ENCODE peak calls at places on chromosome 16, in four cellular contexts. W, G, F and I are unnamed samples.

GRCh38 chr16:64426131-64426666 is 695.7 kb downstream of the CDH11 start:
- DNase-seq in W (no peak), G (no peak), F (no peak), I (no peak)

GRCh38 chr16:84547539-84548058 is 43.1 kb upstream of the MEAK7 start:
- DNase-seq in W (no peak), G (no peak), F (no peak), I (no peak)

GRCh38 chr16:85557083-85557975 is 55.8 kb upstream of the GSE1 start:
- DNase-seq in W (peak; percentile 43), G (no peak), F (no peak), I (no peak)

GRCh38 chr16:700684-701584 is 4.7 kb downstream of the FBXL16 start:
- DNase-seq in W (no peak), G (no peak), F (no peak), I (no peak)

GRCh38 chr16:86396918-86397317 is 113.4 kb upstream of the FOXF1 start:
- DNase-seq in W (peak; percentile 63), G (no peak), F (no peak), I (no peak)

GRCh38 chr16:529012-529575 is 1.6 kb downstream of the CAPN15 start:
- DNase-seq in W (no peak), G (no peak), F (no peak), I (no peak)

GRCh38 chr16:74749291-74750055 is 25.1 kb downstream of the FA2H start:
- DNase-seq in W (no peak), G (no peak), F (no peak), I (no peak)

GRCh38 chr16:4972938-4973587 is 14.9 kb downstream of the SEC14L5 start:
- DNase-seq in W (no peak), G (no peak), F (no peak), I (no peak)

GRCh38 chr16:67277294-67277998 is 1.9 kb upstream of the PLEKHG4 start:
- DNase-seq in W (peak; percentile 67), G (no peak), F (peak; percentile 53), I (no peak)

GRCh38 chr16:57187508-57187854 is 1.4 kb downstream of the RSPRY1 start:
- DNase-seq in W (no peak), G (no peak), F (no peak), I (no peak)

GRCh38 chr16:2858245-2859025 is 465 bp upstream of the PRSS22 start:
- DNase-seq in W (no peak), G (no peak), F (peak; percentile 84), I (peak; percentile 54)

GRCh38 chr16:86664518-86665318 is 86.4 kb downstream of the FOXL1 start:
- DNase-seq in W (no peak), G (no peak), F (no peak), I (no peak)

GRCh38 chr16:84449156-84450140 is 55.0 kb downstream of the MEAK7 start:
- DNase-seq in W (no peak), G (no peak), F (no peak), I (peak; percentile 83)

GRCh38 chr16:89732142-89732917 is 11.0 kb downstream of the ZNF276 start:
- DNase-seq in W (no peak), G (no peak), F (no peak), I (no peak)
- TF ChIP-seq CTCF in W (no peak), G (no peak), F (no peak), I (no peak)

DNA sequence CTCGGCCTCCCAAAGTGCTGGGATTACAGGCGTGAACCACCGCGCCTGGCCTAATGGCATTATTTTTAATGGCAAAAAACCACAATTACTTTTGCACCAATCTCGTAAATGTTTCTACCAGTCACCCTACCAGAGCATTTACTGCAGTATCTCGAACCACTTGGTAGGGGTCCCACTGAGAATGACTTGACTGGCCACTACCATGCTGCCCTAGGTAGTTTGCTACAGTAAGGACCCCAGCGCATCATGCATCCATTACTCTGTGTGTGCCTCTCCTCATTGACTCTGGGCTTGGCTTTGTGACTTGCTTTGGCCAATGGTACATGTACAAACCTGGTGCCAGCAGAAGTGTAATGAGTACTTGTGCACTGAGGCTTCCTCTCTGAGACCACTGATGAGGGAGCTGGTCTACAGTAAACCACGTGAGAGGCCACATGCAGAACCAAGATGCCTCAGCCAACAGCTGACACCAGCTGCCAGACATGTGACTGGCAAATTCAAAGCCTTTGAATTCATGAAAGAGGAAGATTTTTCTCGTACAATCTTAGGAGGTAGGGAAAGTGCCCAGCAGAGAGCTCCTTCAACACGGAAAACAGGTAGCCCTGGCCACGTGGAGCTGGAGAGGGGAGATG is 421.7 kb upstream of the C16orf82 start:
- DNase-seq in W (no peak), G (no peak), F (no peak), I (no peak)
- H3K4me3 ChIP-seq in W (no peak overlapping the region), G (no peak overlapping the region), F (no peak overlapping the region), I (no peak overlapping the region)

GRCh38 chr16:87780385-87780989 is 14.7 kb upstream of the KLHDC4 start:
- DNase-seq in W (no peak), G (peak; percentile 43), F (peak; percentile 59), I (no peak)
- TF ChIP-seq CTCF in W (no peak), G (no peak), F (no peak), I (no peak)

GRCh38 chr16:58462997-58463891 is 36.7 kb upstream of the NDRG4 start:
- DNase-seq in W (no peak), G (peak; percentile 36), F (no peak), I (no peak)

GRCh38 chr16:58461640-58462039 is 38.3 kb upstream of the NDRG4 start:
- DNase-seq in W (no peak), G (no peak), F (no peak), I (no peak)

GRCh38 chr16:58462089-58462488 is 37.9 kb upstream of the NDRG4 start:
- DNase-seq in W (no peak), G (no peak), F (no peak), I (no peak)

GRCh38 chr16:58461056-58461455 is 38.9 kb upstream of the NDRG4 start:
- DNase-seq in W (no peak), G (no peak), F (no peak), I (no peak)

DNA sequence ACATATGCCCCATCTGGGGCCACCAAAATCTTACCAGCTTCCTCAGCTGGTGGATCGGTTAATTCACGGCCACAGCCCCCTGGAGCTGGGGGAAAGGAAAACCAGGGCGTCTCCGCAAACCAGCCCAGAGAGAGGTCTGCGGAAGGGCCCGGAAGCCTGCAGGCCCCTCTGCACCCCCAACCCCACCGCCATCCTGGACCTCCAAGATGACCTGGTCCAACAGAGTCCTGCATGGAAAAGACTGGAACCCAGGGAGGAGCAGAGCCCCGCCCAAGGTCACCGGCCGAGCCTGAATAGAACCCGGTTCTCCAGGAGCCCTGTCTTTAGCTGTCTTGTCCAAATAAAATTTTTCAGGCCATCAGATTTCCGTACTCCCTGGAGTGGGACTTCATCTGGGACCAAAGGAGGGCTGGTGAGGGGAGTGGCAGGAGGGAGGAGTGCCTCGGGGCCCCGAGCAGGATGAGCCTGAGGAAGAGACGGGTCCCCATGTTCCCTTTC is 37.4 kb upstream of the NDRG4 start:
- DNase-seq in W (no peak), G (no peak), F (no peak), I (no peak)
- H3K4me3 ChIP-seq in W (no peak overlapping the region), G (peak overlapping the region; percentile 69), F (no peak overlapping the region), I (no peak overlapping the region)

GRCh38 chr16:12260647-12261262 is 284.2 kb downstream of the SNX29 start:
- DNase-seq in W (no peak), G (peak; percentile 28), F (no peak), I (no peak)
- TF ChIP-seq CTCF in W (no peak), G (no peak), F (no peak), I (no peak)